ENCODE peak calls at places on chromosomes 11 and 22, in ten cellular contexts. T is AG04450; N is fibroblast of villous mesenchyme; F is LoVo; Q is sigmoid colon; Z is AG10803; S is stimulated activated CD4-positive, alpha-beta T cell treated with anti-CD3 and anti-CD28 coated beads, Interleukin-4, amount 100 ng/mL, for 1 hour; Y is astrocyte of the hippocampus; D is choroid plexus epithelial cell; K is tibial artery. J is an unnamed sample.

GRCh38 chr22:42820075-42820763 is 36.9 kb downstream of the ARFGAP3 start:
- DNase-seq in T (peak), N (peak), F (no peak), Q (no peak), Z (peak), S (no peak), Y (peak), D (peak), K (no peak), J (no peak)

GRCh38 chr11:7851391-7851790 is 54.6 kb upstream of the OR5P2 start:
- DNase-seq in T (no peak), N (no peak), F (no peak), Q (no peak), Z (no peak), S (no peak), Y (no peak), D (no peak), K (no peak), J (no peak)

GRCh38 chr22:19756288-19757128 is 4.1 kb upstream of the TBX1 start:
- DNase-seq in T (no peak), N (peak), F (peak), Q (no peak), Z (no peak), S (peak), Y (peak), D (peak), K (no peak), J (no peak)

GRCh38 chr11:71371674-71372069 is 76.5 kb downstream of the DHCR7 start:
- DNase-seq in T (no peak), N (no peak), F (no peak), Q (no peak), Z (no peak), S (no peak), Y (no peak), D (no peak), K (no peak), J (no peak)

GRCh38 chr11:15963266-15963665 is 393.1 kb downstream of the SOX6 start:
- DNase-seq in T (no peak), N (no peak), F (no peak), Q (no peak), Z (no peak), S (no peak), Y (no peak), D (no peak), K (no peak), J (no peak)

GRCh38 chr11:65781962-65782815 is 1.4 kb upstream of the AP5B1 start:
- DNase-seq in T (no peak), N (no peak), F (no peak), Q (peak), Z (no peak), S (no peak), Y (no peak), D (no peak), K (peak), J (peak)

GRCh38 chr11:110621826-110622225 is 90.4 kb downstream of the ARHGAP20 start:
- DNase-seq in T (peak), N (no peak), F (no peak), Q (no peak), Z (peak), S (no peak), Y (no peak), D (peak), K (no peak), J (no peak)

GRCh38 chr22:30421695-30422480 is 3.7 kb upstream of the MTFP1 start:
- DNase-seq in T (no peak), N (no peak), F (no peak), Q (no peak), Z (no peak), S (no peak), Y (no peak), D (peak), K (no peak), J (no peak)

GRCh38 chr22:46653596-46653995 is 33.4 kb downstream of the GRAMD4 start:
- DNase-seq in T (no peak), N (no peak), F (no peak), Q (no peak), Z (no peak), S (no peak), Y (no peak), D (no peak), K (no peak), J (no peak)

GRCh38 chr11:15700456-15700855 is 585.7 kb downstream of the INSC start:
- DNase-seq in T (no peak), N (no peak), F (no peak), Q (no peak), Z (no peak), S (no peak), Y (no peak), D (no peak), K (no peak), J (no peak)

GRCh38 chr22:49648053-49648452 is 179.6 kb downstream of the BRD1 start:
- DNase-seq in T (no peak), N (no peak), F (no peak), Q (no peak), Z (no peak), S (no peak), Y (no peak), D (no peak), K (no peak), J (no peak)

GRCh38 chr11:72081856-72082255 is 1.2 kb downstream of the LRRC51 start:
- DNase-seq in T (no peak), N (no peak), F (no peak), Q (no peak), Z (no peak), S (no peak), Y (no peak), D (no peak), K (no peak), J (no peak)

GRCh38 chr11:116500833-116501622 is 271.8 kb downstream of the BUD13 start:
- DNase-seq in T (no peak), N (no peak), F (no peak), Q (no peak), Z (no peak), S (no peak), Y (peak), D (no peak), K (no peak), J (no peak)

GRCh38 chr11:18248561-18248960 is at the start of gene SAA2:
- DNase-seq in T (no peak), N (no peak), F (no peak), Q (no peak), Z (peak), S (no peak), Y (no peak), D (peak), K (no peak), J (no peak)

GRCh38 chr11:75029836-75030631 is 41.3 kb downstream of the NEU3 start:
- DNase-seq in T (no peak), N (no peak), F (no peak), Q (no peak), Z (no peak), S (no peak), Y (no peak), D (no peak), K (no peak), J (no peak)

GRCh38 chr22:35835998-35836691 is 118.5 kb downstream of the APOL5 start:
- DNase-seq in T (peak), N (peak), F (peak), Q (peak), Z (peak), S (no peak), Y (peak), D (peak), K (peak), J (no peak)